ENCODE peak calls at places on chromosomes 11 and 22, in eight cellular contexts. Y, T, C, I, Q, X, J and D are unnamed samples. For H3K4me1, the result is how much of the 10 kb centered on the place peaks cover.

GRCh38 chr11:17768547-17768946 is 34.0 kb downstream of the KCNC1 start:
- DNase-seq in C (no peak), X (no peak), J (no peak), Y (peak), T (no peak), Q (no peak), I (no peak), D (no peak)

GRCh38 chr11:96464695-96465307 is 75.0 kb downstream of the JRKL start:
- DNase-seq in Y (no peak), I (peak), J (peak), T (no peak), X (peak), C (no peak), Q (no peak), D (peak)

GRCh38 chr11:77183421-77183984 is 55.5 kb downstream of the MYO7A start:
- DNase-seq in J (no peak), Y (peak), I (no peak), X (no peak), T (no peak), Q (peak), C (no peak), D (no peak)

GRCh38 chr11:78802058-78802633 is 227.5 kb upstream of the NARS2 start:
- DNase-seq in C (no peak), I (no peak), Y (no peak), X (no peak), T (no peak), J (no peak), Q (no peak), D (no peak)

GRCh38 chr11:110298298-110298765 is 1.9 kb upstream of the RDX start:
- DNase-seq in Q (no peak), T (no peak), J (no peak), C (no peak), I (no peak), X (peak), Y (no peak), D (peak)

GRCh38 chr22:48881326-48881980 is 946.2 kb downstream of the BRD1 start:
- DNase-seq in X (no peak), Y (peak), T (no peak), Q (no peak), C (no peak), I (no peak), J (no peak), D (no peak)

GRCh38 chr11:27471588-27472397 is 797 bp downstream of the LGR4 start:
- DNase-seq in I (peak), J (no peak), Y (peak), X (no peak), Q (peak), T (no peak), C (peak), D (peak)

GRCh38 chr11:96267490-96268010 is 75.4 kb downstream of the MAML2 start:
- DNase-seq in X (no peak), J (no peak), Y (no peak), C (no peak), Q (no peak), T (no peak), I (no peak), D (no peak)

GRCh38 chr11:100753562-100753961 is 66.5 kb downstream of the ARHGAP42 start:
- DNase-seq in J (no peak), C (no peak), T (no peak), X (no peak), Q (no peak), Y (no peak), I (peak), D (no peak)

GRCh38 chr11:59901306-59901705 is 22.7 kb downstream of the OOSP3 start:
- DNase-seq in J (peak), X (no peak), T (no peak), I (no peak), Q (no peak), C (no peak), Y (no peak), D (peak)
- H3K4me1 ChIP-seq in J (under half), X (under half), T (under half), I (under half), Q (under half), C (under half), Y (under half), D (under half)

DNA sequence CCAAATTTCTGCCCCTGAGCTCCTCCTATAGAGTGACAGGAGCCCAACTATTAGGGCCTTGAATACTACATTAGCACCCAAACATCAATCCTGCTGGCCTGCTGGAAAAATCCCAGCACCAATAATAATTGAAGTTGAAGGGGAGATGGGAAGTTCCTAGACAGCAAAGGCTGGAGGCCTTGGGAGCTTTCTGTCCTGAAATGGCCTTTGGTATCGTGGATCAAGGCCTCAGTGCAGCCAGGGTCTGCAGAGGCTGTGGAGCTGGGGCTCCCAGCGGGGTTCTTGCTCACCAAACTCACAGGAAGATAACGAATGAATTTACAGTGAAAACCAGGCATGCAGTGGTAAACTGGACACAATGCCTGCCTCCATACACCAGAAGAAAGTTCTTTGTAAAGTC is 9.2 kb upstream of the MICALL1 start:
- DNase-seq in T (no peak), C (no peak), Q (no peak), J (no peak), I (no peak), Y (no peak), X (no peak), D (no peak)
- H3K4me1 ChIP-seq in T (under half), C (under half), Q (under half), J (half or more), I (under half), Y (under half), X (half or more), D (half or more)

GRCh38 chr11:134449713-134450112 is 37.7 kb upstream of the B3GAT1 start:
- DNase-seq in T (no peak), J (peak), I (no peak), Y (no peak), X (no peak), Q (no peak), C (no peak), D (no peak)
- H3K4me1 ChIP-seq in T (under half), J (under half), I (under half), Y (under half), X (under half), Q (under half), C (under half), D (under half)

DNA sequence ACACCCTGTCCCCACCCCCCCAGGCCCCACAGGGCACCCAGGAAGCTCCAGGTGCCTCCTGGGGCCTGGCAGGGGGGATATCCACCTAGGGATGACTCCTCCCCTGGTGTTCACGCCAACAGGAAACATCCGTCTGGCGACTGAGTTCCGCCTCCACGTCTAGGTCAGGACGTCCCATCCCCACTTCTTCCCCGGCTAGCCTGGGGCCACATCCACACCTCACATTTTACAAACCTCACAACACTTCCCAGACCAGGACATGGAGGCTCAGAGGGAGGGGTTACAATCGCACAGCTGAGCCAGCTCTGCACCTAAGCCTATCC is 21.0 kb downstream of the MAFF start:
- DNase-seq in I (no peak), T (no peak), Y (no peak), Q (peak), C (no peak), X (no peak), J (no peak), D (peak)
- H3K4me1 ChIP-seq in I (under half), T (under half), Y (under half), Q (under half), C (under half), X (under half), J (under half), D (half or more)

GRCh38 chr22:20016734-20017621 is at the start of gene ARVCF:
- DNase-seq in Q (peak), C (peak), Y (peak), T (peak), I (peak), J (peak), X (peak), D (peak)
- H3K4me1 ChIP-seq in Q (under half), C (under half), Y (under half), T (under half), I (under half), J (under half), X (half or more), D (under half)

DNA sequence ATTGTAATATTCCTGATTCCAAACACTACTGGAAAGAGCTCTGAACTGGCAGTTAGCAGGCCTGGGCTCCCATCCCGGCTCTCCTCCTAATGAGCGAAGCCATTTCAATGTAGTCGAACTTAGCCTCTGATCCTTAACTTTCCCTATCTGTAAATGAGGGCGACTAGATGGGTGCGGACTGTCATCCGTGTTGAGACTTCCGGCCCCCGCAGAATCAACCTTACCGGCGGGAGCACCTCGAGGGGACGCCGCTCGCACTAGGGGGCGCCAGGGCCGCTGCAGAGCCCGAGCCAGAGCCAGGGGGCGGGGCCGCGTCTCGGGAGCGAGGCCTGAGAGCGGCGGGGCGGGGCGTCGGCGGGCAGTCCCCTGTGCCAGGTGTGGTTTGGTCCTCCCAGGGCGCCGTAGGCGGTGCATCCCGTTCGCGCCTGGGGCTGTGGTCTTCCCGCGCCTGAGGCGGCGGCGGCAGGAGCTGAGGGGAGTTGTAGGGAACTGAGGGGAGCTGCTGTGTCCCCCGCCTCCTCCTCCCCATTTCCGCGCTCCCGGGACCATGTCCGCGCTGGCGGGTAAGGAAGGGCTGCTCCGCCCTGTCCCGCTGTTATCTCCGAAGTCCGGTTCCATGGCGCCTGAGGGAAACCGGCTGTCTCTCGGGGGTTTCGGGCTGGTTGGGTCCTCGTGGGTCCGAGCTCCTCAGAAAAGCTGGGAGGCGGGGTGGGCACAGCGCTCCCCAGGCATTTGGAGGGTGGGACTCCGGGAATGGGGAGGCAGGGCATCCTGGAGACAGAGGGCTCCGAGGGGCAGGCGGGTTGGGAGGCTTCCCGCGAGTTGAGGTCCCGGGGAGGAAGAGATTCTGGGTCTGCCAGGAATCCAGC is at the start of gene LIMK2:
- DNase-seq in X (peak), I (peak), Q (peak), Y (peak), J (peak), C (peak), T (peak), D (peak)
- H3K4me1 ChIP-seq in X (half or more), I (under half), Q (under half), Y (under half), J (under half), C (under half), T (under half), D (under half)